ENCODE peak calls at places on chromosomes 6 and 20, in four cellular contexts. B is K562, T is fibroblast of lung, Q is psoas muscle. H is an unnamed sample.

GRCh38 chr20:36307412-36308317 is 1.5 kb downstream of the DLGAP4 start:
- DNase-seq in B (no peak), T (no peak), Q (no peak), H (no peak)

GRCh38 chr20:8940311-8940710 is 128.6 kb upstream of the PLCB4 start:
- DNase-seq in B (no peak), T (peak; percentile 44), Q (no peak), H (no peak)

GRCh38 chr6:2103644-2104523 is 141.5 kb downstream of the GMDS start:
- DNase-seq in B (peak; percentile 17), T (peak; percentile 20), Q (no peak), H (peak; percentile 60)

GRCh38 chr6:80636689-80637088 is 530.2 kb downstream of the BCKDHB start:
- DNase-seq in B (no peak), T (peak; percentile 36), Q (no peak), H (no peak)

GRCh38 chr6:130120731-130121130 is 102.0 kb downstream of the SAMD3 start:
- DNase-seq in B (no peak), T (no peak), Q (no peak), H (no peak)

GRCh38 chr6:22142931-22143330 is 153.9 kb downstream of the PRL start:
- DNase-seq in B (no peak), T (peak; percentile 18), Q (no peak), H (no peak)

GRCh38 chr20:53162251-53162835 is 190.2 kb downstream of the TSHZ2 start:
- DNase-seq in B (peak; percentile 82), T (peak; percentile 91), Q (no peak), H (peak; percentile 81)

GRCh38 chr6:40856271-40856670 is 182.8 kb downstream of the UNC5CL start:
- DNase-seq in B (no peak), T (no peak), Q (no peak), H (no peak)

GRCh38 chr6:13553646-13554045 is 20.8 kb upstream of the SIRT5 start:
- DNase-seq in B (no peak), T (peak; percentile 8), Q (no peak), H (no peak)

GRCh38 chr6:138088307-138088744 is 18.9 kb downstream of the PERP start:
- DNase-seq in B (no peak), T (peak; percentile 90), Q (no peak), H (peak; percentile 57)

GRCh38 chr20:16128538-16129106 is 444.6 kb downstream of the KIF16B start:
- DNase-seq in B (no peak), T (no peak), Q (no peak), H (no peak)

GRCh38 chr20:49641683-49642649 is 71.7 kb downstream of the B4GALT5 start:
- DNase-seq in B (no peak), T (no peak), Q (no peak), H (no peak)

GRCh38 chr6:131117866-131118265 is 17.4 kb upstream of the AKAP7 start:
- DNase-seq in B (no peak), T (no peak), Q (no peak), H (no peak)

GRCh38 chr6:166202321-166202733 is 34.7 kb upstream of the TBXT start:
- DNase-seq in B (no peak), T (no peak), Q (peak; percentile 67), H (no peak)

GRCh38 chr6:444653-445275 is 53.2 kb downstream of the IRF4 start:
- DNase-seq in B (no peak), T (no peak), Q (no peak), H (no peak)

GRCh38 chr20:4585104-4585753 is 136.5 kb upstream of the PRND start:
- DNase-seq in B (no peak), T (no peak), Q (no peak), H (peak; percentile 48)

GRCh38 chr6:145347256-145347655 is 388.1 kb downstream of the EPM2A start:
- DNase-seq in B (no peak), T (no peak), Q (no peak), H (no peak)

GRCh38 chr6:99270030-99270429 is 79.4 kb downstream of the FAXC start:
- DNase-seq in B (no peak), T (no peak), Q (no peak), H (no peak)

GRCh38 chr6:121319603-121320002 is 14.7 kb downstream of the TBC1D32 start:
- DNase-seq in B (no peak), T (no peak), Q (no peak), H (no peak)

GRCh38 chr20:50413088-50413500 is 97.1 kb upstream of the PTPN1 start:
- DNase-seq in B (no peak), T (no peak), Q (no peak), H (peak; percentile 29)

GRCh38 chr6:14671937-14672336 is 554.4 kb downstream of the CD83 start:
- DNase-seq in B (no peak), T (no peak), Q (no peak), H (no peak)

GRCh38 chr6:144931172-144932035 is 646.3 kb downstream of the UTRN start:
- DNase-seq in B (peak; percentile 11), T (peak; percentile 30), Q (no peak), H (peak; percentile 66)

GRCh38 chr6:90135672-90136071 is 161.0 kb downstream of the BACH2 start:
- DNase-seq in B (no peak), T (peak; percentile 96), Q (no peak), H (no peak)

GRCh38 chr6:111564482-111564945 is 41.2 kb downstream of the TRAF3IP2 start:
- DNase-seq in B (no peak), T (peak; percentile 74), Q (peak; percentile 86), H (no peak)

GRCh38 chr20:49275634-49276033 is 2.2 kb downstream of the ZNFX1 start:
- DNase-seq in B (no peak), T (peak; percentile 52), Q (no peak), H (no peak)

GRCh38 chr6:114796576-114796975 is 453.8 kb upstream of the HS3ST5 start:
- DNase-seq in B (no peak), T (no peak), Q (no peak), H (no peak)

GRCh38 chr20:2475850-2476741 is 5.5 kb upstream of the SNRPB start:
- DNase-seq in B (no peak), T (no peak), Q (no peak), H (no peak)

GRCh38 chr20:63345328-63346100 is 15.6 kb downstream of the CHRNA4 start:
- DNase-seq in B (no peak), T (no peak), Q (no peak), H (peak; percentile 38)

GRCh38 chr20:23397961-23398360 is 23.3 kb downstream of the NAPB start:
- DNase-seq in B (no peak), T (peak; percentile 36), Q (no peak), H (no peak)

GRCh38 chr6:81655696-81656095 is 96.8 kb downstream of the TENT5A start:
- DNase-seq in B (no peak), T (peak; percentile 27), Q (no peak), H (no peak)

GRCh38 chr6:2229039-2229438 is 16.4 kb downstream of the GMDS start:
- DNase-seq in B (no peak), T (no peak), Q (no peak), H (no peak)

GRCh38 chr6:71394001-71394432 is 105.4 kb downstream of the OGFRL1 start:
- DNase-seq in B (no peak), T (peak; percentile 74), Q (no peak), H (peak; percentile 37)

GRCh38 chr20:59598625-59599310 is 5.6 kb upstream of the PHACTR3 start:
- DNase-seq in B (peak; percentile 77), T (no peak), Q (no peak), H (peak; percentile 25)

GRCh38 chr6:10613077-10613476 is 81.3 kb downstream of the C6orf52 start:
- DNase-seq in B (no peak), T (peak; percentile 51), Q (no peak), H (no peak)

GRCh38 chr6:129661478-129662405 is 48.2 kb downstream of the ARHGAP18 start:
- DNase-seq in B (no peak), T (no peak), Q (no peak), H (peak; percentile 60)

GRCh38 chr6:65199121-65199520 is 507.9 kb downstream of the EYS start:
- DNase-seq in B (no peak), T (peak; percentile 1), Q (no peak), H (no peak)

GRCh38 chr20:20096421-20096820 is 44.1 kb downstream of the CFAP61 start:
- DNase-seq in B (no peak), T (no peak), Q (no peak), H (no peak)

GRCh38 chr6:7691021-7691420 is 34.9 kb upstream of the BMP6 start:
- DNase-seq in B (no peak), T (no peak), Q (no peak), H (no peak)
- H3K4me3 ChIP-seq in B (no peak overlapping the region), T (no peak overlapping the region), Q (no peak overlapping the region), H (no peak overlapping the region)

GRCh38 chr20:32847964-32848363 is 10.8 kb upstream of the EFCAB8 start:
- DNase-seq in B (no peak), T (no peak), Q (no peak), H (no peak)
- H3K36me3 ChIP-seq in B (peaks cover 84% of the 10 kb centered on the region), T (peaks cover 4% of the 10 kb centered on the region), Q (peaks cover 12% of the 10 kb centered on the region), H (peaks cover 65% of the 10 kb centered on the region)

DNA sequence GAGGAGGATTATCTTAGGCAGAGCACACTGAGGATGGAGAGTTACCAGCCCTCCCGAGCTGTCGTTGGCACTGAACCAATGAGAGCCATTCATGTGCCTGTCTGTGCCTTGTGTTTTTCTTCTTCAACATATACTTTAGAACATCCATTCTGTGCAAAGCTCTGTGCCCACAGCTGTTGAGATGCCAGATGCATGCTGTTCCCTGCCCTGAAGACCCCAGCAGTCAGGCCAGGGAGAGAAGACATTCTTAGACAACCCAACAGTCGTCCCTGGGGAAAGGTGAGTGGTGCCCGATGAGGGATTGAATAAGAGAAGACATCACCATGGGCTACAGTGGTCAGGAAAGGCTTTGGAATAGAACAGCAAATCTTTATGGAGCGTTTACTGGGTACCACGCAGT is 114.1 kb downstream of the NRN1 start:
- DNase-seq in B (no peak), T (no peak), Q (no peak), H (no peak)
- H3K4me3 ChIP-seq in B (peak overlapping the region; percentile 26), T (no peak overlapping the region), Q (peak overlapping the region; percentile 48), H (peak overlapping the region; percentile 38)

GRCh38 chr6:30643656-30644055 is 3.3 kb upstream of the C6orf136 start:
- DNase-seq in B (no peak), T (no peak), Q (no peak), H (no peak)
- H3K36me3 ChIP-seq in B (peaks cover 21% of the 10 kb centered on the region), T (peaks cover 4% of the 10 kb centered on the region), Q (no peaks in the 10 kb centered on the region), H (peaks cover 33% of the 10 kb centered on the region)

DNA sequence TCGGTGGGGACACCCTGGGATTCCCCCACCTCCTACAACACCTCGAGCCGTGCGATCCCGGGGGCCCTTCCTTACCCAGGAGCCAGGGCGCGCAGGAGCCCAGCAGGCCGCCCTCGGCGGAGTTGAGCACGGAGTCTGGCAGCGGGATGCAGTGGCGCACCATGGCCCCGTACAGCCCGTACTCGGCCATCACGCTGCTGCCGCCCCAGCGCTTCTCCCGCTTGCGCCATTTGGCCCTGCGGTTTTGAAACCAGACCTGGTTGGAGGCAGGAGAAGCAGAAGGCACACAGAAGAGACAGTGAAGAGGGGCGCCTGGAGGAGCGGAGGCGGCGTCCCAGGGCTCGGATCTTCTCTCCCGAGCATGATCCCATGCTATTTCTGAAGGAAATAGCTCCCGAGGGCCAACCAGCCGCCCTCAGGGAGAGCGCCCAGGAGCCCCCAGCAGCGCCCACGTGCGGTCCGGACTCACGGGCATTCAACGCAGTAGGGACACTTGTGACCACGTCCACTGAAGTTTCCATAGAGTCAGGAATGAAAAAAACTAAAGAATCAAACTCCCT is 4.3 kb downstream of the VSX1 start:
- DNase-seq in B (no peak), T (peak; percentile 14), Q (peak; percentile 85), H (no peak)
- H3K4me3 ChIP-seq in B (no peak overlapping the region), T (no peak overlapping the region), Q (peak overlapping the region; percentile 47), H (no peak overlapping the region)